ENCODE peak calls at places on chromosomes 12 and 14, in ten cellular contexts. One of them, this sample, is unnamed.

GRCh38 chr12:121796855-121797751 is 3.6 kb upstream of the RHOF start:
- DNase-seq in NB4: no peak
- DNase-seq in BJ: no peak
- DNase-seq in psoas muscle: peak
- DNase-seq in choroid plexus epithelial cell: peak
- DNase-seq in body of pancreas: peak
- DNase-seq in nephron progenitor cell: peak
- DNase-seq in fibroblast of pulmonary artery: peak
- DNase-seq in IMR-90: peak
- DNase-seq in HFF-Myc: no peak
- DNase-seq in this sample: peak

GRCh38 chr14:20628063-20628854 is 13.2 kb downstream of the OR6S1 start:
- DNase-seq in NB4: no peak
- DNase-seq in BJ: no peak
- DNase-seq in psoas muscle: no peak
- DNase-seq in choroid plexus epithelial cell: no peak
- DNase-seq in body of pancreas: no peak
- DNase-seq in nephron progenitor cell: no peak
- DNase-seq in fibroblast of pulmonary artery: no peak
- DNase-seq in IMR-90: no peak
- DNase-seq in HFF-Myc: no peak
- DNase-seq in this sample: no peak

GRCh38 chr12:91811481-91812287 is 334.0 kb downstream of the BTG1 start:
- DNase-seq in NB4: peak
- DNase-seq in BJ: peak
- DNase-seq in psoas muscle: peak
- DNase-seq in choroid plexus epithelial cell: peak
- DNase-seq in body of pancreas: peak
- DNase-seq in nephron progenitor cell: peak
- DNase-seq in fibroblast of pulmonary artery: peak
- DNase-seq in IMR-90: peak
- DNase-seq in HFF-Myc: no peak
- DNase-seq in this sample: peak

GRCh38 chr12:46677749-46678148 is 148.0 kb downstream of the SLC38A4 start:
- DNase-seq in NB4: peak
- DNase-seq in BJ: no peak
- DNase-seq in psoas muscle: no peak
- DNase-seq in choroid plexus epithelial cell: peak
- DNase-seq in body of pancreas: no peak
- DNase-seq in nephron progenitor cell: no peak
- DNase-seq in fibroblast of pulmonary artery: peak
- DNase-seq in IMR-90: peak
- DNase-seq in HFF-Myc: no peak
- DNase-seq in this sample: peak

GRCh38 chr12:53098354-53098981 is 1.0 kb downstream of the IGFBP6 start:
- DNase-seq in NB4: no peak
- DNase-seq in BJ: no peak
- DNase-seq in psoas muscle: peak
- DNase-seq in choroid plexus epithelial cell: peak
- DNase-seq in body of pancreas: no peak
- DNase-seq in nephron progenitor cell: no peak
- DNase-seq in fibroblast of pulmonary artery: peak
- DNase-seq in IMR-90: peak
- DNase-seq in HFF-Myc: no peak
- DNase-seq in this sample: peak

GRCh38 chr12:6867407-6868210 is at the start of gene TPI1:
- DNase-seq in NB4: peak
- DNase-seq in BJ: no peak
- DNase-seq in psoas muscle: peak
- DNase-seq in choroid plexus epithelial cell: peak
- DNase-seq in body of pancreas: peak
- DNase-seq in nephron progenitor cell: peak
- DNase-seq in fibroblast of pulmonary artery: peak
- DNase-seq in IMR-90: peak
- DNase-seq in HFF-Myc: no peak
- DNase-seq in this sample: peak

GRCh38 chr14:71586131-71586893 is 345.9 kb upstream of the RGS6 start:
- DNase-seq in NB4: no peak
- DNase-seq in BJ: no peak
- DNase-seq in psoas muscle: no peak
- DNase-seq in choroid plexus epithelial cell: peak
- DNase-seq in body of pancreas: no peak
- DNase-seq in nephron progenitor cell: peak
- DNase-seq in fibroblast of pulmonary artery: peak
- DNase-seq in IMR-90: peak
- DNase-seq in HFF-Myc: no peak
- DNase-seq in this sample: peak

GRCh38 chr14:35045798-35046047 is 349 bp upstream of the FAM177A1 start:
- DNase-seq in NB4: no peak
- DNase-seq in BJ: no peak
- DNase-seq in psoas muscle: no peak
- DNase-seq in choroid plexus epithelial cell: no peak
- DNase-seq in body of pancreas: no peak
- DNase-seq in nephron progenitor cell: no peak
- DNase-seq in fibroblast of pulmonary artery: no peak
- DNase-seq in IMR-90: no peak
- DNase-seq in HFF-Myc: no peak
- DNase-seq in this sample: no peak

GRCh38 chr12:127280393-127281275 is 986.3 kb upstream of the TMEM132C start:
- DNase-seq in NB4: no peak
- DNase-seq in BJ: no peak
- DNase-seq in psoas muscle: peak
- DNase-seq in choroid plexus epithelial cell: peak
- DNase-seq in body of pancreas: peak
- DNase-seq in nephron progenitor cell: peak
- DNase-seq in fibroblast of pulmonary artery: no peak
- DNase-seq in IMR-90: no peak
- DNase-seq in HFF-Myc: no peak
- DNase-seq in this sample: no peak

GRCh38 chr14:95185452-95186392 is 28.4 kb upstream of the DICER1 start:
- DNase-seq in NB4: peak
- DNase-seq in BJ: no peak
- DNase-seq in psoas muscle: peak
- DNase-seq in choroid plexus epithelial cell: peak
- DNase-seq in body of pancreas: peak
- DNase-seq in nephron progenitor cell: no peak
- DNase-seq in fibroblast of pulmonary artery: peak
- DNase-seq in IMR-90: peak
- DNase-seq in HFF-Myc: no peak
- DNase-seq in this sample: no peak

GRCh38 chr12:49984476-49984890 is 11.7 kb downstream of the AQP6 start:
- DNase-seq in NB4: no peak
- DNase-seq in BJ: no peak
- DNase-seq in psoas muscle: no peak
- DNase-seq in choroid plexus epithelial cell: peak
- DNase-seq in body of pancreas: no peak
- DNase-seq in nephron progenitor cell: no peak
- DNase-seq in fibroblast of pulmonary artery: no peak
- DNase-seq in IMR-90: no peak
- DNase-seq in HFF-Myc: no peak
- DNase-seq in this sample: no peak

GRCh38 chr14:24297190-24297964 is 2.2 kb downstream of the DHRS1 start:
- DNase-seq in NB4: peak
- DNase-seq in BJ: no peak
- DNase-seq in psoas muscle: no peak
- DNase-seq in choroid plexus epithelial cell: peak
- DNase-seq in body of pancreas: no peak
- DNase-seq in nephron progenitor cell: no peak
- DNase-seq in fibroblast of pulmonary artery: no peak
- DNase-seq in IMR-90: peak
- DNase-seq in HFF-Myc: no peak
- DNase-seq in this sample: no peak

DNA sequence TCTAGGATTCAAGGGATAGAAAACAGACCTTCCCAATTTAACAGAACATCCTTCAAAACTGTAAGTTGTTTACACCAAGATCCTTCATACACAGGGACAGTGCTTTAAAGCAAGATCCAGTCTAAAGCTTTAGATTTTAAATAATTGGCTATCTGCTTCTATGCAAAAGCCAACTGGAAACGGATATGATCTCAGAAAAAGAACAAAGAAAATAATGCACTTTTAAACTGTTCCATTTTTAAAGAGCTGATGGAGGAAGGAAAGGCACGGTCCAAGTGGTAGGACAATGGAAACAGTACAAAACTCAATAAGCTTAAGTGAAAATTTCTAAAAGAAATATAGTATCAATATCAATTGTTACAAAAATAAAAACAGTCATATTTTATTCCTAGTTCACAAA is 27.7 kb downstream of the LRP6 start:
- DNase-seq in NB4: no peak
- DNase-seq in BJ: no peak
- DNase-seq in psoas muscle: no peak
- DNase-seq in choroid plexus epithelial cell: no peak
- DNase-seq in body of pancreas: no peak
- DNase-seq in nephron progenitor cell: no peak
- DNase-seq in fibroblast of pulmonary artery: no peak
- DNase-seq in IMR-90: no peak
- DNase-seq in HFF-Myc: no peak
- DNase-seq in this sample: no peak
- TF ChIP-seq CTCF in NB4: no peak
- TF ChIP-seq CTCF in BJ: no peak
- TF ChIP-seq CTCF in psoas muscle: no peak
- TF ChIP-seq CTCF in choroid plexus epithelial cell: no peak
- TF ChIP-seq CTCF in body of pancreas: no peak
- TF ChIP-seq CTCF in nephron progenitor cell: no peak
- TF ChIP-seq CTCF in fibroblast of pulmonary artery: no peak
- TF ChIP-seq CTCF in IMR-90: no peak
- TF ChIP-seq CTCF in HFF-Myc: no peak
- TF ChIP-seq CTCF in this sample: no peak

DNA sequence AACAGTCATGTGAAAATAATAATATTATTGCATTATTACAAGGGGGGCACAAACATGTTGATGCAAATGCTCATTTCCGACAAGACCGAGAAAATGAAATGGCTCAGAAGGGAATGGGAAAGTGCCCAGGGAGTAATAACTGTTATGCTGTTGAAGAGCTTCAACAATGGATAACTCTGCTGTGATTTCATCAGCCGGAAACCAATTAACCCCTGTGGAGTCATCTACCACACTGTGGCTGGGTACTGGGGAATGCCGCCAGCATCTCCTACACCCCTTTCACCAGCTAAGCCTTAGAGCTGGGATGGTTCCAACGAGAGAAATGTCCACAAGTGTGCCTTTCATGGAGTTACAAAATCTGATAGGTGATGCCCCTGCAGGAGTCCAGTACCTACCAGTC is 509.4 kb upstream of the CCDC196 start:
- DNase-seq in NB4: no peak
- DNase-seq in BJ: no peak
- DNase-seq in psoas muscle: no peak
- DNase-seq in choroid plexus epithelial cell: peak
- DNase-seq in body of pancreas: no peak
- DNase-seq in nephron progenitor cell: no peak
- DNase-seq in fibroblast of pulmonary artery: no peak
- DNase-seq in IMR-90: no peak
- DNase-seq in HFF-Myc: no peak
- DNase-seq in this sample: no peak
- TF ChIP-seq CTCF in NB4: no peak
- TF ChIP-seq CTCF in BJ: no peak
- TF ChIP-seq CTCF in psoas muscle: no peak
- TF ChIP-seq CTCF in choroid plexus epithelial cell: no peak
- TF ChIP-seq CTCF in body of pancreas: no peak
- TF ChIP-seq CTCF in nephron progenitor cell: no peak
- TF ChIP-seq CTCF in fibroblast of pulmonary artery: no peak
- TF ChIP-seq CTCF in IMR-90: no peak
- TF ChIP-seq CTCF in HFF-Myc: no peak
- TF ChIP-seq CTCF in this sample: no peak

GRCh38 chr12:130876758-130877157 is 4.9 kb downstream of the RAN start:
- DNase-seq in NB4: no peak
- DNase-seq in BJ: no peak
- DNase-seq in psoas muscle: no peak
- DNase-seq in choroid plexus epithelial cell: no peak
- DNase-seq in body of pancreas: no peak
- DNase-seq in nephron progenitor cell: no peak
- DNase-seq in fibroblast of pulmonary artery: no peak
- DNase-seq in IMR-90: no peak
- DNase-seq in HFF-Myc: no peak
- DNase-seq in this sample: no peak
- TF ChIP-seq CTCF in NB4: no peak
- TF ChIP-seq CTCF in BJ: no peak
- TF ChIP-seq CTCF in psoas muscle: no peak
- TF ChIP-seq CTCF in choroid plexus epithelial cell: peak
- TF ChIP-seq CTCF in body of pancreas: no peak
- TF ChIP-seq CTCF in nephron progenitor cell: no peak
- TF ChIP-seq CTCF in fibroblast of pulmonary artery: no peak
- TF ChIP-seq CTCF in IMR-90: no peak
- TF ChIP-seq CTCF in HFF-Myc: no peak
- TF ChIP-seq CTCF in this sample: peak

GRCh38 chr12:116760621-116761020 is 22.5 kb downstream of the RNFT2 start:
- DNase-seq in NB4: no peak
- DNase-seq in BJ: no peak
- DNase-seq in psoas muscle: no peak
- DNase-seq in choroid plexus epithelial cell: no peak
- DNase-seq in body of pancreas: no peak
- DNase-seq in nephron progenitor cell: no peak
- DNase-seq in fibroblast of pulmonary artery: no peak
- DNase-seq in IMR-90: no peak
- DNase-seq in HFF-Myc: no peak
- DNase-seq in this sample: no peak

GRCh38 chr12:116761499-116761898 is 23.4 kb downstream of the RNFT2 start:
- DNase-seq in NB4: no peak
- DNase-seq in BJ: no peak
- DNase-seq in psoas muscle: no peak
- DNase-seq in choroid plexus epithelial cell: no peak
- DNase-seq in body of pancreas: no peak
- DNase-seq in nephron progenitor cell: no peak
- DNase-seq in fibroblast of pulmonary artery: no peak
- DNase-seq in IMR-90: no peak
- DNase-seq in HFF-Myc: no peak
- DNase-seq in this sample: no peak

GRCh38 chr12:116765271-116765670 is 27.2 kb downstream of the RNFT2 start:
- DNase-seq in NB4: no peak
- DNase-seq in BJ: no peak
- DNase-seq in psoas muscle: no peak
- DNase-seq in choroid plexus epithelial cell: no peak
- DNase-seq in body of pancreas: no peak
- DNase-seq in nephron progenitor cell: no peak
- DNase-seq in fibroblast of pulmonary artery: no peak
- DNase-seq in IMR-90: no peak
- DNase-seq in HFF-Myc: no peak
- DNase-seq in this sample: no peak

DNA sequence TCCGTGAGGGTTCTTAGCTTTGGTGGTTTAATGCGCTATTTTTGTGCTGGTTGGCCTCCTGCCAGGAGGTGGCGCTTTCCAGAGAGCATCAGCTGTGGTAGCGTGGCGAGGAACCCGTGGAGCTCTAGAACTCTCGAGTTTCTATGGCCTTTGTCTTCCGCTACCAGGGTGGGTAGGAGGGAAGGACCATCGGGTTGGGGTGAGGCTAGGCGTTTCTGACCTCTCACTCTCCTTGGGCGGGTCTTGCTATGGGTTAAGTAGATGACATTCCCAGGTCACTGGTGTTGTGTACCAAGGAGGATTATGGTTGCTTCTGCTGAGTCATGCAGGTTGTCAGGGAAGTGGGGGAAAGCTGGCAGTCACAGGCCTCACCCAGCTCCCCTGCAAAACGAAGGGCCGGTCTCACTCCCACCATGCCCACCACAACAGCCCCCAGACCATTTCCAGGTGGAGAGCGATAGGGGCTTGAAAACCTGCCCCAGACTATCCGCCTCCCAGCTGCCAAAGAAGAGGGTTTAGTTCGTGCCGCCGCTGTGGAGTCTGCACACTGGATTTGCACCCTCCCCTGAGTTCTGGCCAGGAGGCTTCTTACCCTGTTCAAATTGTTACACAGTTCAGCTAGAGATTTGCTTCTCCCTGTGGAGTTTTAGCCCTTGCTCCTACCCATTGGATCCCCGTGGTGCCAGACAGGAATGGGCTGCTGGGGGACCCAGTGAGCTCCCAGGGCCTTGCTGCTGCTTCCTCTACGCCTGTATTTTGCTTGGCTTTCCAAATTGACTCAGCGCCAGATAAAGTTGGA is 21.9 kb downstream of the RNFT2 start:
- DNase-seq in NB4: no peak
- DNase-seq in BJ: no peak
- DNase-seq in psoas muscle: no peak
- DNase-seq in choroid plexus epithelial cell: peak
- DNase-seq in body of pancreas: peak
- DNase-seq in nephron progenitor cell: peak
- DNase-seq in fibroblast of pulmonary artery: no peak
- DNase-seq in IMR-90: no peak
- DNase-seq in HFF-Myc: no peak
- DNase-seq in this sample: no peak
- TF ChIP-seq CTCF in NB4: peak
- TF ChIP-seq CTCF in BJ: no peak
- TF ChIP-seq CTCF in psoas muscle: no peak
- TF ChIP-seq CTCF in choroid plexus epithelial cell: no peak
- TF ChIP-seq CTCF in body of pancreas: no peak
- TF ChIP-seq CTCF in nephron progenitor cell: peak
- TF ChIP-seq CTCF in fibroblast of pulmonary artery: no peak
- TF ChIP-seq CTCF in IMR-90: no peak
- TF ChIP-seq CTCF in HFF-Myc: no peak
- TF ChIP-seq CTCF in this sample: no peak